ENCODE peak calls at places on chromosomes 13 and 19, in four cellular contexts. W is astrocyte of the spinal cord, O is AG10803, B is A172. V is an unnamed sample.

GRCh38 chr13:33793726-33794125 is 24.2 kb upstream of the RFC3 start:
- DNase-seq in W (no peak), O (peak), B (no peak), V (no peak)

GRCh38 chr19:6108721-6109633 is 1.3 kb downstream of the RFX2 start:
- DNase-seq in W (peak), O (peak), B (peak), V (peak)

GRCh38 chr13:113915012-113915763 is 51.3 kb upstream of the GAS6 start:
- DNase-seq in W (no peak), O (no peak), B (no peak), V (no peak)

GRCh38 chr19:31387662-31388175 is 38.5 kb upstream of the TSHZ3 start:
- DNase-seq in W (no peak), O (no peak), B (no peak), V (no peak)

GRCh38 chr13:100673831-100674362 is 698 bp downstream of the TMTC4 start:
- DNase-seq in W (peak), O (peak), B (peak), V (no peak)

GRCh38 chr13:50801087-50801931 is 42.2 kb downstream of the DLEU7 start:
- DNase-seq in W (peak), O (peak), B (peak), V (peak)

GRCh38 chr13:26973281-26973680 is 198.3 kb downstream of the USP12 start:
- DNase-seq in W (no peak), O (no peak), B (no peak), V (no peak)

GRCh38 chr13:93977986-93978385 is 501.5 kb downstream of the DCT start:
- DNase-seq in W (no peak), O (peak), B (no peak), V (no peak)

GRCh38 chr13:113555141-113555540 is 29.4 kb upstream of the TFDP1 start:
- DNase-seq in W (no peak), O (no peak), B (no peak), V (no peak)

GRCh38 chr13:112917056-112917664 is 51.9 kb upstream of the MCF2L start:
- DNase-seq in W (no peak), O (no peak), B (no peak), V (no peak)